ENCODE peak calls at places on chromosomes 12 and 14, in nine cellular contexts. C, E, D, N, P, K, R, F and V are unnamed samples.

GRCh38 chr14:93675651-93676050 is 112.6 kb downstream of the PRIMA1 start:
- ATAC-seq in C (no peak), E (no peak), D (no peak), N (no peak), P (no peak), K (no peak), R (no peak), F (no peak), V (no peak)

GRCh38 chr12:98645572-98646067 is 530 bp downstream of the APAF1 start:
- ATAC-seq in C (peak), E (no peak), D (peak), N (peak), P (peak), K (peak), R (peak), F (peak), V (no peak)

GRCh38 chr12:116955382-116956021 is 44.8 kb downstream of the FBXW8 start:
- ATAC-seq in C (peak), E (peak), D (peak), N (peak), P (peak), K (no peak), R (peak), F (no peak), V (no peak)

GRCh38 chr14:65333926-65334687 is 78.4 kb upstream of the FUT8 start:
- ATAC-seq in C (no peak), E (no peak), D (no peak), N (peak), P (peak), K (peak), R (no peak), F (no peak), V (peak)

GRCh38 chr14:104246401-104247335 is 108.3 kb downstream of the KIF26A start:
- ATAC-seq in C (no peak), E (peak), D (no peak), N (no peak), P (peak), K (no peak), R (peak), F (no peak), V (no peak)

GRCh38 chr12:53975019-53975815 is 463 bp upstream of the HOTAIR start:
- ATAC-seq in C (no peak), E (no peak), D (no peak), N (no peak), P (no peak), K (no peak), R (no peak), F (no peak), V (no peak)

GRCh38 chr12:18951219-18951618 is 178.3 kb upstream of the PLEKHA5 start:
- ATAC-seq in C (no peak), E (no peak), D (no peak), N (no peak), P (no peak), K (no peak), R (no peak), F (no peak), V (no peak)

GRCh38 chr14:52049271-52049670 is 19.6 kb downstream of the NID2 start:
- ATAC-seq in C (no peak), E (no peak), D (no peak), N (no peak), P (no peak), K (no peak), R (no peak), F (no peak), V (no peak)

GRCh38 chr12:4115570-4115969 is 158.0 kb upstream of the CCND2 start:
- ATAC-seq in C (peak), E (no peak), D (peak), N (no peak), P (no peak), K (no peak), R (no peak), F (no peak), V (no peak)

GRCh38 chr14:34324363-34324795 is 137.7 kb downstream of the SPTSSA start:
- ATAC-seq in C (peak), E (peak), D (peak), N (no peak), P (peak), K (peak), R (peak), F (peak), V (no peak)

GRCh38 chr14:33696165-33696564 is 254.7 kb downstream of the EGLN3 start:
- ATAC-seq in C (no peak), E (no peak), D (no peak), N (no peak), P (no peak), K (no peak), R (no peak), F (no peak), V (no peak)

GRCh38 chr12:124027753-124028559 is 54.9 kb downstream of the ZNF664 start:
- ATAC-seq in C (no peak), E (peak), D (no peak), N (no peak), P (no peak), K (no peak), R (no peak), F (no peak), V (no peak)

GRCh38 chr14:58152569-58152857 is 500 bp upstream of the ARMH4 start:
- ATAC-seq in C (no peak), E (no peak), D (peak), N (peak), P (no peak), K (no peak), R (no peak), F (peak), V (no peak)

GRCh38 chr12:49984960-49985359 is 12.2 kb downstream of the AQP6 start:
- ATAC-seq in C (no peak), E (no peak), D (no peak), N (no peak), P (no peak), K (no peak), R (no peak), F (no peak), V (no peak)

GRCh38 chr14:73264080-73264895 is 27.0 kb downstream of the PAPLN start:
- ATAC-seq in C (no peak), E (no peak), D (no peak), N (no peak), P (no peak), K (no peak), R (no peak), F (peak), V (no peak)

GRCh38 chr12:129226005-129226404 is 372.7 kb downstream of the GLT1D1 start:
- ATAC-seq in C (no peak), E (no peak), D (no peak), N (no peak), P (no peak), K (no peak), R (no peak), F (no peak), V (no peak)

GRCh38 chr12:109540526-109541411 is 32.5 kb downstream of the MMAB start:
- ATAC-seq in C (no peak), E (no peak), D (no peak), N (no peak), P (no peak), K (no peak), R (no peak), F (peak), V (no peak)

GRCh38 chr14:95455246-95455645 is 61.2 kb downstream of the SYNE3 start:
- ATAC-seq in C (no peak), E (no peak), D (no peak), N (no peak), P (no peak), K (no peak), R (no peak), F (no peak), V (no peak)

GRCh38 chr12:12265571-12266388 is 1.1 kb downstream of the LRP6 start:
- ATAC-seq in C (no peak), E (no peak), D (peak), N (no peak), P (no peak), K (no peak), R (no peak), F (peak), V (no peak)

GRCh38 chr12:69386921-69387320 is 27.4 kb downstream of the YEATS4 start:
- ATAC-seq in C (no peak), E (no peak), D (no peak), N (no peak), P (no peak), K (no peak), R (no peak), F (no peak), V (no peak)

GRCh38 chr12:102691773-102692555 is 211.6 kb upstream of the IGF1 start:
- ATAC-seq in C (no peak), E (no peak), D (no peak), N (no peak), P (no peak), K (no peak), R (no peak), F (no peak), V (no peak)

GRCh38 chr14:54672181-54672580 is 105.3 kb downstream of the SAMD4A start:
- ATAC-seq in C (no peak), E (no peak), D (no peak), N (no peak), P (no peak), K (no peak), R (no peak), F (no peak), V (no peak)

GRCh38 chr14:105748204-105748578 is 221.8 kb downstream of the TMEM121 start:
- ATAC-seq in C (peak), E (peak), D (no peak), N (peak), P (peak), K (no peak), R (peak), F (no peak), V (peak)

GRCh38 chr12:27626239-27626638 is 70.0 kb upstream of the REP15 start:
- ATAC-seq in C (peak), E (peak), D (no peak), N (no peak), P (peak), K (no peak), R (no peak), F (no peak), V (no peak)

GRCh38 chr12:105580841-105581352 is 250.4 kb downstream of the C12orf75 start:
- ATAC-seq in C (no peak), E (peak), D (no peak), N (peak), P (no peak), K (no peak), R (no peak), F (no peak), V (peak)

GRCh38 chr12:116194935-116195431 is 82.5 kb downstream of the MED13L start:
- ATAC-seq in C (peak), E (peak), D (peak), N (no peak), P (peak), K (no peak), R (no peak), F (no peak), V (no peak)

GRCh38 chr12:49471557-49471956 is 67.3 kb upstream of the KCNH3 start:
- ATAC-seq in C (no peak), E (no peak), D (no peak), N (no peak), P (no peak), K (no peak), R (no peak), F (no peak), V (no peak)

GRCh38 chr12:74552201-74552600 is 14.6 kb downstream of the ATXN7L3B start:
- ATAC-seq in C (peak), E (no peak), D (peak), N (no peak), P (no peak), K (no peak), R (peak), F (peak), V (no peak)

GRCh38 chr12:50563434-50563787 is 58.6 kb downstream of the DIP2B start:
- ATAC-seq in C (no peak), E (no peak), D (peak), N (no peak), P (no peak), K (no peak), R (no peak), F (no peak), V (no peak)

GRCh38 chr14:74402264-74403251 is 23.5 kb downstream of the SYNDIG1L start:
- ATAC-seq in C (no peak), E (no peak), D (no peak), N (no peak), P (no peak), K (no peak), R (no peak), F (no peak), V (no peak)

GRCh38 chr12:45291518-45291917 is 75.6 kb downstream of the ANO6 start:
- ATAC-seq in C (no peak), E (no peak), D (no peak), N (no peak), P (no peak), K (no peak), R (no peak), F (no peak), V (no peak)

GRCh38 chr12:113416091-113416754 is 6.0 kb upstream of the SDSL start:
- ATAC-seq in C (peak), E (peak), D (peak), N (no peak), P (peak), K (peak), R (peak), F (peak), V (no peak)

GRCh38 chr12:116749884-116750283 is 11.8 kb downstream of the RNFT2 start:
- ATAC-seq in C (no peak), E (no peak), D (no peak), N (no peak), P (no peak), K (no peak), R (peak), F (no peak), V (no peak)

GRCh38 chr12:57746025-57746424 is 1.2 kb downstream of the TSPAN31 start:
- ATAC-seq in C (no peak), E (no peak), D (peak), N (no peak), P (no peak), K (no peak), R (no peak), F (no peak), V (no peak)
- TF ChIP-seq POLR2A in C (no peak), E (no peak), D (no peak), N (no peak), P (no peak), K (no peak), R (no peak), F (no peak), V (no peak)

DNA sequence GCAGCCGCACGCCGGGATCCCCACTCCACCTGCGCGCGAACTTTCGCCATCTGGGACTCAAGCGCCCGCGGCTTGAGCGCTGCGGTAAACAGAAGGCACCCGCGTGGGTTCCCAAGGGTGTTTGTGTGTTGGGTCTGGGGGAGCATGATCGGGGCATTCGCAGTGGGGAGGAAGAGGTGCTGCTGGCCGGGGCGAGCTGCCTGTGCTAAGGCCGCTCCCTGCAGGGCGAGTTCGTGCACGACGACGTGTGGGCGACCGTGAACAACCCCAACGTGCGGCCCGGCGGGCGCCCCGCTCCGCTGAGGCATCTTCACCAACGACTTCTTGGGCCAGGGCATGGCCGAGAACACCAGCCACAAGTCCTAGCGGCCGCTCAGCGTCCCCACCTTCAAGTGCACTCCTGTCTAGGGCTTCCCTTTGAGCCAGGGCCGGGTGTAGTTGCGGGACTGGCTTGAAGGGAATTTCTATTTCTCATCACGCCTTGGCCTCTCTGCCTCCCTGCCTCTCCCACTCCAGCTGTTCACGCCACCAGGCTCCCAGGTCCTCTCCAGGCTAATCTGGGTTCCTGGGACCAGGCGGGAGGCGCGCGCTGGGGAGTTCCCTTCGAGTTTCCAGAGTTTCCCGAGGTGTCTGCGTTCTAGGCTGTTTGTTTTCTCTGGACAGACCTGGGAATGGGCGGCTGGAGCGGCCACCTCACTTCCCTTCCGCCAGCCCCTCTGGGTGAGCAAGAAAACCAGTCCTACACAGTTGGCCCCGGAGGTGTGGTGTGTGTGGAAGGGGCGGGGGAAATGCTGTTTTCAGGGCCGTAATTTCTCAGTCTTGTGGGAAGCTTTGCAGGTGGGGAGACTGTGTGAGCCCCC is 417.8 kb upstream of the TMTC1 start:
- ATAC-seq in C (no peak), E (peak), D (no peak), N (peak), P (peak), K (peak), R (no peak), F (no peak), V (peak)
- TF ChIP-seq CTCF in C (no peak), E (peak), D (no peak), N (no peak), P (no peak), K (peak), R (no peak), F (no peak), V (no peak)

GRCh38 chr14:91400696-91401095 is 16.9 kb downstream of the CCDC88C start:
- ATAC-seq in C (no peak), E (no peak), D (no peak), N (no peak), P (no peak), K (no peak), R (no peak), F (no peak), V (no peak)

GRCh38 chr14:91403069-91403600 is 14.5 kb downstream of the CCDC88C start:
- ATAC-seq in C (no peak), E (peak), D (peak), N (peak), P (peak), K (no peak), R (no peak), F (no peak), V (no peak)

GRCh38 chr14:91401751-91402150 is 15.9 kb downstream of the CCDC88C start:
- ATAC-seq in C (no peak), E (no peak), D (no peak), N (no peak), P (no peak), K (no peak), R (no peak), F (no peak), V (no peak)

GRCh38 chr14:91399868-91400640 is 17.6 kb downstream of the CCDC88C start:
- ATAC-seq in C (no peak), E (no peak), D (no peak), N (no peak), P (no peak), K (no peak), R (no peak), F (no peak), V (no peak)

DNA sequence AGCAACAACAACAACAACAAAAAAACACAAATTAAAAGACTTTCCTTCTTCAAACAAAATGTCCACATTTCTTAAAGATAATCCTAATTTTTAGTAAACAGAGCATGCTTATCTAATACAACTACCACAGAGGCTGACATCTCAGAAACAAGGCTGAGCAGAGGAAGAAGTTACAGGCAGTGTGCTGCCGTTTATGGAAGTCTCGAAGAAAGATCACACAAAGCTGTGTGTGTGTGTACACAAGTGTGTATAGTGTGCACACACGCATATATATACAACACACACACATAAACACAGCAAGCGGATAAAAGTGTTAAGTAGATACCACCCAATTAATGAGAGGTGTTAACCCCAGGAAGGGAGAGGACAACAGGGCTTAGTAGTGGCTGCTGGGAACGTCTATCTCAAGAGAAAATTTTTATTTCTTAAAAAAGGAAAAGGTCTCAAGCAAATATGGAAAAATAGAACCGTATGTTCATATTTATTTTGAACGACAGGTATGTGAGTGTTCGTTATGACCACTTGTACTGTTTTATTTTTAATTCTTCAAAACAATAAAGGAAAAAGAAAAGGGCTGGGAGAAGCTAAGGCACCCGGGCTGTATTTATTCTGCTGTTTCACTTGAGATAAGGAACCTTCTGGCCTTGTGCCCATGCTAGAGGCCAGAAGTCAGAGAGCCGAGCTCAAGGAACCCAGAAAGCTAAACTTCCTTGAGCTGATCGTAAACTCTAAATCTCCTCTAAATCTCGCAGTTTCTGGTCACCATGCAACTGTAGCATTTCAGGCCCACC is 15.1 kb downstream of the CCDC88C start:
- ATAC-seq in C (no peak), E (peak), D (peak), N (peak), P (peak), K (no peak), R (no peak), F (no peak), V (no peak)
- TF ChIP-seq POLR2A in C (no peak), E (no peak), D (no peak), N (no peak), P (no peak), K (no peak), R (no peak), F (no peak), V (no peak)

GRCh38 chr12:130870442-130871285 is 1.2 kb upstream of the RAN start:
- ATAC-seq in C (peak), E (peak), D (peak), N (peak), P (peak), K (peak), R (peak), F (peak), V (peak)
- TF ChIP-seq CTCF in C (peak), E (peak), D (peak), N (peak), P (peak), K (peak), R (peak), F (peak), V (peak)

GRCh38 chr12:51845451-51845850 is 3.1 kb downstream of the FIGNL2 start:
- ATAC-seq in C (no peak), E (no peak), D (no peak), N (no peak), P (no peak), K (no peak), R (no peak), F (no peak), V (no peak)

GRCh38 chr12:51846209-51846779 is 2.2 kb downstream of the FIGNL2 start:
- ATAC-seq in C (no peak), E (no peak), D (no peak), N (no peak), P (no peak), K (no peak), R (no peak), F (peak), V (no peak)

GRCh38 chr12:51847830-51848727 is at the start of gene FIGNL2:
- ATAC-seq in C (peak), E (peak), D (peak), N (no peak), P (peak), K (peak), R (peak), F (peak), V (peak)

GRCh38 chr12:51848843-51849735 is 571 bp upstream of the FIGNL2 start:
- ATAC-seq in C (peak), E (peak), D (peak), N (no peak), P (no peak), K (no peak), R (no peak), F (peak), V (peak)

GRCh38 chr12:51846911-51847829 is 1.3 kb downstream of the FIGNL2 start:
- ATAC-seq in C (peak), E (peak), D (no peak), N (peak), P (peak), K (peak), R (peak), F (peak), V (peak)
- TF ChIP-seq POLR2A in C (no peak), E (no peak), D (no peak), N (no peak), P (no peak), K (no peak), R (no peak), F (no peak), V (no peak)

GRCh38 chr14:49306152-49306751 is 279.9 kb downstream of the RPS29 start:
- ATAC-seq in C (no peak), E (no peak), D (peak), N (no peak), P (no peak), K (peak), R (peak), F (peak), V (no peak)
- TF ChIP-seq CTCF in C (peak), E (peak), D (no peak), N (peak), P (no peak), K (peak), R (peak), F (peak), V (peak)

GRCh38 chr12:94779520-94779919 is 129.2 kb upstream of the TMCC3 start:
- ATAC-seq in C (no peak), E (no peak), D (no peak), N (no peak), P (peak), K (no peak), R (no peak), F (no peak), V (no peak)
- TF ChIP-seq POLR2A in C (no peak), E (no peak), D (no peak), N (no peak), P (no peak), K (no peak), R (no peak), F (no peak), V (no peak)

GRCh38 chr14:75793806-75794205 is 132.8 kb downstream of the TTLL5 start:
- ATAC-seq in C (no peak), E (peak), D (no peak), N (no peak), P (no peak), K (no peak), R (no peak), F (no peak), V (no peak)
- TF ChIP-seq CTCF in C (no peak), E (peak), D (no peak), N (peak), P (no peak), K (peak), R (no peak), F (no peak), V (no peak)